ENCODE peak calls at places on chromosomes 5 and 9, in seven cellular contexts. One of them, this sample, is unnamed.

GRCh38 chr5:135194126-135194488 is 160.1 kb upstream of the PITX1 start:
- DNase-seq in nucleus accumbens: no peak
- DNase-seq in NCI-H774: no peak
- DNase-seq in activated naive CD8-positive, alpha-beta T cell treated with anti-CD3 and anti-CD28 coated beads, Interleukin-2, amount 50 U/mL, for 16 hours: no peak
- DNase-seq in brain microvascular endothelial cell: no peak
- DNase-seq in activated CD4-positive, alpha-beta T cell treated with anti-CD3 and anti-CD28 coated beads for 48 hours: no peak
- DNase-seq in HTR-8/SVneo: no peak
- DNase-seq in this sample: no peak

GRCh38 chr5:150587830-150588494 is 52.5 kb upstream of the SYNPO start:
- DNase-seq in nucleus accumbens: no peak
- DNase-seq in NCI-H774: no peak
- DNase-seq in activated naive CD8-positive, alpha-beta T cell treated with anti-CD3 and anti-CD28 coated beads, Interleukin-2, amount 50 U/mL, for 16 hours: no peak
- DNase-seq in brain microvascular endothelial cell: no peak
- DNase-seq in activated CD4-positive, alpha-beta T cell treated with anti-CD3 and anti-CD28 coated beads for 48 hours: no peak
- DNase-seq in HTR-8/SVneo: no peak
- DNase-seq in this sample: no peak

GRCh38 chr5:40401965-40402364 is 277.8 kb upstream of the PTGER4 start:
- DNase-seq in nucleus accumbens: no peak
- DNase-seq in NCI-H774: no peak
- DNase-seq in activated naive CD8-positive, alpha-beta T cell treated with anti-CD3 and anti-CD28 coated beads, Interleukin-2, amount 50 U/mL, for 16 hours: no peak
- DNase-seq in brain microvascular endothelial cell: peak
- DNase-seq in activated CD4-positive, alpha-beta T cell treated with anti-CD3 and anti-CD28 coated beads for 48 hours: peak
- DNase-seq in HTR-8/SVneo: peak
- DNase-seq in this sample: no peak

GRCh38 chr9:37037137-37037743 is 3.2 kb upstream of the PAX5 start:
- DNase-seq in nucleus accumbens: no peak
- DNase-seq in NCI-H774: no peak
- DNase-seq in activated naive CD8-positive, alpha-beta T cell treated with anti-CD3 and anti-CD28 coated beads, Interleukin-2, amount 50 U/mL, for 16 hours: no peak
- DNase-seq in brain microvascular endothelial cell: no peak
- DNase-seq in activated CD4-positive, alpha-beta T cell treated with anti-CD3 and anti-CD28 coated beads for 48 hours: no peak
- DNase-seq in HTR-8/SVneo: no peak
- DNase-seq in this sample: no peak

GRCh38 chr9:106896695-106897094 is 33.7 kb downstream of the ZNF462 start:
- DNase-seq in nucleus accumbens: no peak
- DNase-seq in NCI-H774: no peak
- DNase-seq in activated naive CD8-positive, alpha-beta T cell treated with anti-CD3 and anti-CD28 coated beads, Interleukin-2, amount 50 U/mL, for 16 hours: no peak
- DNase-seq in brain microvascular endothelial cell: no peak
- DNase-seq in activated CD4-positive, alpha-beta T cell treated with anti-CD3 and anti-CD28 coated beads for 48 hours: no peak
- DNase-seq in HTR-8/SVneo: no peak
- DNase-seq in this sample: no peak

GRCh38 chr5:71783891-71784290 is 64.8 kb downstream of the CARTPT start:
- DNase-seq in nucleus accumbens: no peak
- DNase-seq in NCI-H774: no peak
- DNase-seq in activated naive CD8-positive, alpha-beta T cell treated with anti-CD3 and anti-CD28 coated beads, Interleukin-2, amount 50 U/mL, for 16 hours: no peak
- DNase-seq in brain microvascular endothelial cell: no peak
- DNase-seq in activated CD4-positive, alpha-beta T cell treated with anti-CD3 and anti-CD28 coated beads for 48 hours: no peak
- DNase-seq in HTR-8/SVneo: no peak
- DNase-seq in this sample: no peak

GRCh38 chr5:174723315-174723978 is 935 bp upstream of the MSX2 start:
- DNase-seq in nucleus accumbens: no peak
- DNase-seq in NCI-H774: no peak
- DNase-seq in activated naive CD8-positive, alpha-beta T cell treated with anti-CD3 and anti-CD28 coated beads, Interleukin-2, amount 50 U/mL, for 16 hours: no peak
- DNase-seq in brain microvascular endothelial cell: no peak
- DNase-seq in activated CD4-positive, alpha-beta T cell treated with anti-CD3 and anti-CD28 coated beads for 48 hours: no peak
- DNase-seq in HTR-8/SVneo: no peak
- DNase-seq in this sample: no peak

GRCh38 chr5:67290620-67291019 is 94.0 kb upstream of the CD180 start:
- DNase-seq in nucleus accumbens: no peak
- DNase-seq in NCI-H774: no peak
- DNase-seq in activated naive CD8-positive, alpha-beta T cell treated with anti-CD3 and anti-CD28 coated beads, Interleukin-2, amount 50 U/mL, for 16 hours: no peak
- DNase-seq in brain microvascular endothelial cell: no peak
- DNase-seq in activated CD4-positive, alpha-beta T cell treated with anti-CD3 and anti-CD28 coated beads for 48 hours: no peak
- DNase-seq in HTR-8/SVneo: no peak
- DNase-seq in this sample: no peak

GRCh38 chr5:142925795-142926194 is 155.6 kb downstream of the ARHGAP26 start:
- DNase-seq in nucleus accumbens: no peak
- DNase-seq in NCI-H774: no peak
- DNase-seq in activated naive CD8-positive, alpha-beta T cell treated with anti-CD3 and anti-CD28 coated beads, Interleukin-2, amount 50 U/mL, for 16 hours: no peak
- DNase-seq in brain microvascular endothelial cell: peak
- DNase-seq in activated CD4-positive, alpha-beta T cell treated with anti-CD3 and anti-CD28 coated beads for 48 hours: no peak
- DNase-seq in HTR-8/SVneo: no peak
- DNase-seq in this sample: peak

GRCh38 chr5:55694152-55694830 is 17.8 kb downstream of the SLC38A9 start:
- DNase-seq in nucleus accumbens: no peak
- DNase-seq in NCI-H774: no peak
- DNase-seq in activated naive CD8-positive, alpha-beta T cell treated with anti-CD3 and anti-CD28 coated beads, Interleukin-2, amount 50 U/mL, for 16 hours: no peak
- DNase-seq in brain microvascular endothelial cell: no peak
- DNase-seq in activated CD4-positive, alpha-beta T cell treated with anti-CD3 and anti-CD28 coated beads for 48 hours: no peak
- DNase-seq in HTR-8/SVneo: peak
- DNase-seq in this sample: no peak

GRCh38 chr5:19264821-19265220 is 723.2 kb downstream of the CDH18 start:
- DNase-seq in nucleus accumbens: no peak
- DNase-seq in NCI-H774: no peak
- DNase-seq in activated naive CD8-positive, alpha-beta T cell treated with anti-CD3 and anti-CD28 coated beads, Interleukin-2, amount 50 U/mL, for 16 hours: no peak
- DNase-seq in brain microvascular endothelial cell: no peak
- DNase-seq in activated CD4-positive, alpha-beta T cell treated with anti-CD3 and anti-CD28 coated beads for 48 hours: no peak
- DNase-seq in HTR-8/SVneo: no peak
- DNase-seq in this sample: no peak

GRCh38 chr5:169576181-169576598 is 7.4 kb upstream of the SPDL1 start:
- DNase-seq in nucleus accumbens: no peak
- DNase-seq in NCI-H774: no peak
- DNase-seq in activated naive CD8-positive, alpha-beta T cell treated with anti-CD3 and anti-CD28 coated beads, Interleukin-2, amount 50 U/mL, for 16 hours: no peak
- DNase-seq in brain microvascular endothelial cell: peak
- DNase-seq in activated CD4-positive, alpha-beta T cell treated with anti-CD3 and anti-CD28 coated beads for 48 hours: no peak
- DNase-seq in HTR-8/SVneo: peak
- DNase-seq in this sample: no peak

GRCh38 chr5:51665295-51665593 is 282.0 kb downstream of the ISL1 start:
- DNase-seq in nucleus accumbens: no peak
- DNase-seq in NCI-H774: no peak
- DNase-seq in activated naive CD8-positive, alpha-beta T cell treated with anti-CD3 and anti-CD28 coated beads, Interleukin-2, amount 50 U/mL, for 16 hours: no peak
- DNase-seq in brain microvascular endothelial cell: no peak
- DNase-seq in activated CD4-positive, alpha-beta T cell treated with anti-CD3 and anti-CD28 coated beads for 48 hours: no peak
- DNase-seq in HTR-8/SVneo: no peak
- DNase-seq in this sample: no peak

GRCh38 chr9:96150324-96151023 is 151.5 kb downstream of the HSD17B3 start:
- DNase-seq in nucleus accumbens: no peak
- DNase-seq in NCI-H774: no peak
- DNase-seq in activated naive CD8-positive, alpha-beta T cell treated with anti-CD3 and anti-CD28 coated beads, Interleukin-2, amount 50 U/mL, for 16 hours: no peak
- DNase-seq in brain microvascular endothelial cell: no peak
- DNase-seq in activated CD4-positive, alpha-beta T cell treated with anti-CD3 and anti-CD28 coated beads for 48 hours: peak
- DNase-seq in HTR-8/SVneo: no peak
- DNase-seq in this sample: no peak

GRCh38 chr9:70403618-70404025 is 10.8 kb downstream of the KLF9 start:
- DNase-seq in nucleus accumbens: no peak
- DNase-seq in NCI-H774: no peak
- DNase-seq in activated naive CD8-positive, alpha-beta T cell treated with anti-CD3 and anti-CD28 coated beads, Interleukin-2, amount 50 U/mL, for 16 hours: no peak
- DNase-seq in brain microvascular endothelial cell: no peak
- DNase-seq in activated CD4-positive, alpha-beta T cell treated with anti-CD3 and anti-CD28 coated beads for 48 hours: no peak
- DNase-seq in HTR-8/SVneo: no peak
- DNase-seq in this sample: no peak

GRCh38 chr5:89573336-89573735 is 690.4 kb upstream of the MEF2C start:
- DNase-seq in nucleus accumbens: no peak
- DNase-seq in NCI-H774: no peak
- DNase-seq in activated naive CD8-positive, alpha-beta T cell treated with anti-CD3 and anti-CD28 coated beads, Interleukin-2, amount 50 U/mL, for 16 hours: no peak
- DNase-seq in brain microvascular endothelial cell: no peak
- DNase-seq in activated CD4-positive, alpha-beta T cell treated with anti-CD3 and anti-CD28 coated beads for 48 hours: no peak
- DNase-seq in HTR-8/SVneo: no peak
- DNase-seq in this sample: no peak

GRCh38 chr5:109645591-109646236 is 44.0 kb upstream of the MAN2A1 start:
- DNase-seq in nucleus accumbens: peak
- DNase-seq in NCI-H774: peak
- DNase-seq in activated naive CD8-positive, alpha-beta T cell treated with anti-CD3 and anti-CD28 coated beads, Interleukin-2, amount 50 U/mL, for 16 hours: no peak
- DNase-seq in brain microvascular endothelial cell: no peak
- DNase-seq in activated CD4-positive, alpha-beta T cell treated with anti-CD3 and anti-CD28 coated beads for 48 hours: no peak
- DNase-seq in HTR-8/SVneo: no peak
- DNase-seq in this sample: no peak

GRCh38 chr5:122099060-122099790 is 21.2 kb upstream of the LOX start:
- DNase-seq in nucleus accumbens: no peak
- DNase-seq in NCI-H774: no peak
- DNase-seq in activated naive CD8-positive, alpha-beta T cell treated with anti-CD3 and anti-CD28 coated beads, Interleukin-2, amount 50 U/mL, for 16 hours: no peak
- DNase-seq in brain microvascular endothelial cell: peak
- DNase-seq in activated CD4-positive, alpha-beta T cell treated with anti-CD3 and anti-CD28 coated beads for 48 hours: no peak
- DNase-seq in HTR-8/SVneo: no peak
- DNase-seq in this sample: no peak

GRCh38 chr9:129869585-129870501 is 34.6 kb downstream of the USP20 start:
- DNase-seq in nucleus accumbens: no peak
- DNase-seq in NCI-H774: no peak
- DNase-seq in activated naive CD8-positive, alpha-beta T cell treated with anti-CD3 and anti-CD28 coated beads, Interleukin-2, amount 50 U/mL, for 16 hours: no peak
- DNase-seq in brain microvascular endothelial cell: no peak
- DNase-seq in activated CD4-positive, alpha-beta T cell treated with anti-CD3 and anti-CD28 coated beads for 48 hours: no peak
- DNase-seq in HTR-8/SVneo: no peak
- DNase-seq in this sample: no peak

GRCh38 chr5:122259995-122260394 is 52.0 kb upstream of the SNCAIP start:
- DNase-seq in nucleus accumbens: no peak
- DNase-seq in NCI-H774: no peak
- DNase-seq in activated naive CD8-positive, alpha-beta T cell treated with anti-CD3 and anti-CD28 coated beads, Interleukin-2, amount 50 U/mL, for 16 hours: no peak
- DNase-seq in brain microvascular endothelial cell: peak
- DNase-seq in activated CD4-positive, alpha-beta T cell treated with anti-CD3 and anti-CD28 coated beads for 48 hours: no peak
- DNase-seq in HTR-8/SVneo: no peak
- DNase-seq in this sample: no peak

GRCh38 chr9:16705121-16705604 is 165.3 kb downstream of the BNC2 start:
- DNase-seq in nucleus accumbens: peak
- DNase-seq in NCI-H774: no peak
- DNase-seq in activated naive CD8-positive, alpha-beta T cell treated with anti-CD3 and anti-CD28 coated beads, Interleukin-2, amount 50 U/mL, for 16 hours: no peak
- DNase-seq in brain microvascular endothelial cell: peak
- DNase-seq in activated CD4-positive, alpha-beta T cell treated with anti-CD3 and anti-CD28 coated beads for 48 hours: no peak
- DNase-seq in HTR-8/SVneo: peak
- DNase-seq in this sample: peak

GRCh38 chr9:137731947-137732813 is 113.4 kb downstream of the EHMT1 start:
- DNase-seq in nucleus accumbens: no peak
- DNase-seq in NCI-H774: no peak
- DNase-seq in activated naive CD8-positive, alpha-beta T cell treated with anti-CD3 and anti-CD28 coated beads, Interleukin-2, amount 50 U/mL, for 16 hours: no peak
- DNase-seq in brain microvascular endothelial cell: no peak
- DNase-seq in activated CD4-positive, alpha-beta T cell treated with anti-CD3 and anti-CD28 coated beads for 48 hours: no peak
- DNase-seq in HTR-8/SVneo: no peak
- DNase-seq in this sample: no peak

GRCh38 chr9:132250324-132251262 is 88.7 kb downstream of the NTNG2 start:
- DNase-seq in nucleus accumbens: no peak
- DNase-seq in NCI-H774: no peak
- DNase-seq in activated naive CD8-positive, alpha-beta T cell treated with anti-CD3 and anti-CD28 coated beads, Interleukin-2, amount 50 U/mL, for 16 hours: no peak
- DNase-seq in brain microvascular endothelial cell: no peak
- DNase-seq in activated CD4-positive, alpha-beta T cell treated with anti-CD3 and anti-CD28 coated beads for 48 hours: no peak
- DNase-seq in HTR-8/SVneo: no peak
- DNase-seq in this sample: no peak

This sample was measured in pulmonary artery endothelial cell.